ENCODE peak calls at places on chromosomes 5 and 9, in four cellular contexts. O is AML-193; V is sciatic nerve; K is activated naive CD8-positive, alpha-beta T cell treated with anti-CD3 and anti-CD28 coated beads, Interleukin-2, amount 50 U/mL, for 24 hours. L is an unnamed sample.

GRCh38 chr5:100643473-100643872 is 108.3 kb downstream of the FAM174A start:
- DNase-seq in O (no peak), V (no peak), K (no peak), L (no peak)

GRCh38 chr5:115209279-115209678 is 39.6 kb upstream of the TRIM36 start:
- DNase-seq in O (peak; percentile 97), V (no peak), K (peak; percentile 46), L (peak; percentile 21)

GRCh38 chr5:31361234-31361633 is 167.7 kb downstream of the CDH6 start:
- DNase-seq in O (no peak), V (no peak), K (no peak), L (no peak)

GRCh38 chr5:135950611-135951010 is 4.2 kb downstream of the LECT2 start:
- DNase-seq in O (no peak), V (no peak), K (no peak), L (no peak)

GRCh38 chr5:10600629-10601245 is 36.9 kb downstream of the ANKRD33B start:
- DNase-seq in O (no peak), V (no peak), K (no peak), L (no peak)

GRCh38 chr5:177603631-177604030 is 3.7 kb downstream of the B4GALT7 start:
- DNase-seq in O (no peak), V (peak; percentile 36), K (no peak), L (no peak)

GRCh38 chr9:111287127-111287526 is 42.9 kb downstream of the OR2K2 start:
- DNase-seq in O (no peak), V (no peak), K (no peak), L (no peak)

GRCh38 chr9:134946663-134947062 is 29.0 kb upstream of the FCN1 start:
- DNase-seq in O (no peak), V (no peak), K (no peak), L (no peak)

GRCh38 chr5:32565143-32565542 is 20.2 kb upstream of the SUB1 start:
- DNase-seq in O (peak; percentile 4), V (no peak), K (no peak), L (no peak)

GRCh38 chr9:34985311-34985899 is 4.1 kb upstream of the DNAJB5 start:
- DNase-seq in O (peak; percentile 50), V (no peak), K (peak; percentile 72), L (no peak)

GRCh38 chr9:31304576-31304975 is 1079.9 kb upstream of the ACO1 start:
- DNase-seq in O (no peak), V (no peak), K (no peak), L (no peak)

GRCh38 chr5:44574626-44575025 is 185.4 kb upstream of the FGF10 start:
- DNase-seq in O (no peak), V (no peak), K (no peak), L (no peak)

GRCh38 chr5:155943516-155944407 is 383.2 kb upstream of the SGCD start:
- DNase-seq in O (peak; percentile 14), V (peak; percentile 61), K (peak; percentile 9), L (no peak)

L was measured in activated B cell treated with CpG ODN at 0.5 μM for 24 hours.